ENCODE peak calls at places on chromosomes 7 and 10, in four cellular contexts. F, I, X and U are unnamed samples.

GRCh38 chr10:131773321-131773988 is 127.4 kb upstream of the PPP2R2D start:
- DNase-seq in F (no peak), I (no peak), X (no peak), U (no peak)

GRCh38 chr7:92584953-92585352 is 5.2 kb downstream of the FAM133B start:
- DNase-seq in F (no peak), I (no peak), X (peak; percentile 42), U (no peak)

GRCh38 chr10:131657985-131658330 is 242.8 kb upstream of the PPP2R2D start:
- DNase-seq in F (peak; percentile 0), I (no peak), X (no peak), U (no peak)

GRCh38 chr10:75596930-75597629 is 165.7 kb downstream of the LRMDA start:
- DNase-seq in F (no peak), I (no peak), X (no peak), U (no peak)

GRCh38 chr7:123533929-123534382 is 439 bp downstream of the IQUB start:
- DNase-seq in F (no peak), I (no peak), X (no peak), U (no peak)

GRCh38 chr7:104804696-104805095 is 209.3 kb upstream of the KMT2E start:
- DNase-seq in F (no peak), I (no peak), X (no peak), U (no peak)

GRCh38 chr7:138001529-138002095 is at the start of gene CREB3L2:
- DNase-seq in F (peak; percentile 77), I (no peak), X (peak; percentile 36), U (peak; percentile 57)

GRCh38 chr7:74718336-74718735 is 55.5 kb upstream of the NCF1 start:
- DNase-seq in F (no peak), I (no peak), X (no peak), U (no peak)

GRCh38 chr7:96314402-96315108 is 7.3 kb downstream of the SLC25A13 start:
- DNase-seq in F (no peak), I (no peak), X (no peak), U (no peak)

GRCh38 chr10:131818510-131819234 is 82.1 kb upstream of the PPP2R2D start:
- DNase-seq in F (peak; percentile 8), I (no peak), X (no peak), U (no peak)

GRCh38 chr10:33237736-33238624 is 96.5 kb downstream of the NRP1 start:
- DNase-seq in F (no peak), I (no peak), X (peak; percentile 75), U (no peak)

GRCh38 chr7:74272305-74273038 is 16.7 kb upstream of the CLIP2 start:
- DNase-seq in F (peak; percentile 62), I (peak; percentile 97), X (no peak), U (peak; percentile 71)

GRCh38 chr10:27819781-27820531 is 74.3 kb upstream of the MKX start:
- DNase-seq in F (no peak), I (no peak), X (peak; percentile 14), U (no peak)

GRCh38 chr7:96093435-96093834 is 228.5 kb downstream of the SLC25A13 start:
- DNase-seq in F (no peak), I (no peak), X (no peak), U (no peak)

GRCh38 chr7:3206771-3207191 is 94.3 kb upstream of the SDK1 start:
- DNase-seq in F (no peak), I (no peak), X (no peak), U (no peak)

GRCh38 chr10:128095023-128095752 is 31.0 kb downstream of the MKI67 start:
- DNase-seq in F (no peak), I (no peak), X (no peak), U (peak; percentile 28)

GRCh38 chr10:72328045-72328828 is 26.5 kb downstream of the DNAJB12 start:
- DNase-seq in F (peak; percentile 78), I (no peak), X (peak; percentile 71), U (peak; percentile 74)

GRCh38 chr10:71213127-71213616 is 802 bp downstream of the UNC5B start:
- DNase-seq in F (peak; percentile 55), I (no peak), X (no peak), U (no peak)

GRCh38 chr10:125482108-125482507 is 200.9 kb downstream of the TEX36 start:
- DNase-seq in F (no peak), I (no peak), X (no peak), U (no peak)

GRCh38 chr7:47253650-47254080 is 328.2 kb downstream of the TNS3 start:
- DNase-seq in F (no peak), I (no peak), X (no peak), U (peak; percentile 28)

GRCh38 chr7:14748461-14748860 is 154.1 kb downstream of the DGKB start:
- DNase-seq in F (no peak), I (no peak), X (no peak), U (no peak)

GRCh38 chr10:114611617-114612016 is 46.5 kb downstream of the ABLIM1 start:
- DNase-seq in F (no peak), I (no peak), X (no peak), U (no peak)

GRCh38 chr7:92904292-92905131 is 68.1 kb upstream of the CDK6 start:
- DNase-seq in F (no peak), I (peak; percentile 84), X (peak; percentile 16), U (peak; percentile 62)

GRCh38 chr10:80702143-80702542 is 164.4 kb downstream of the SH2D4B start:
- DNase-seq in F (no peak), I (no peak), X (no peak), U (no peak)

GRCh38 chr10:86520871-86521619 is 547 bp downstream of the WAPL start:
- DNase-seq in F (peak; percentile 47), I (no peak), X (peak; percentile 40), U (peak; percentile 14)
- TF ChIP-seq CBFB in F (no peak), I (peak; percentile 25), X (no peak), U (no peak)

GRCh38 chr7:141027043-141027442 is 12.3 kb upstream of the MRPS33 start:
- DNase-seq in F (peak; percentile 32), I (no peak), X (no peak), U (no peak)

GRCh38 chr7:141023305-141023704 is 8.6 kb upstream of the MRPS33 start:
- DNase-seq in F (no peak), I (no peak), X (no peak), U (no peak)

GRCh38 chr7:141028767-141029166 is 14.0 kb upstream of the MRPS33 start:
- DNase-seq in F (no peak), I (no peak), X (no peak), U (no peak)

GRCh38 chr7:141024668-141025067 is 9.9 kb upstream of the MRPS33 start:
- DNase-seq in F (no peak), I (no peak), X (no peak), U (no peak)
- TF ChIP-seq CBFB in F (no peak), I (no peak), X (no peak), U (no peak)

GRCh38 chr7:78587443-78588044 is 789.0 kb downstream of the PHTF2 start:
- DNase-seq in F (no peak), I (no peak), X (peak; percentile 10), U (peak; percentile 29)
- TF ChIP-seq CBFB in F (no peak), I (no peak), X (no peak), U (no peak)

DNA sequence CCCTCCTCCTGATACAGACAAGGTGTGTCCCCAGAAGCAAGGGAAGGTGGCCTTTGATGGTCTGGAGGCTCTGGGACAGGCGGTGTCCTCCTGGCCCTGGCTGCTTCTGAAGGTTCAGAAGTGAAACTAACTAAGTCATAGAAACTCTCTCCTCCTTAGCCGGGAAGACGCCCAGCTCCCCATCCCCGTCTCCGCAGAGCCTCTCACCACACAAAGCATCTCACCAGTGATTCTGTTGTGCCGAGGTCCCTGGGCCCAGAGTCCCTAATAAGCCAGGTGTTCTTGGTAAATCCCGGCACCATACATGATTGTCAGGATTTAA is 9.4 kb downstream of the HKDC1 start:
- DNase-seq in F (no peak), I (no peak), X (no peak), U (no peak)
- TF ChIP-seq CBFB in F (no peak), I (no peak), X (no peak), U (no peak)